ENCODE peak calls at places on chromosomes 13 and 19, in nine cellular contexts. K is cardiac fibroblast, T is heart right ventricle, G is AG04450, X is HCT116, A is lower leg skin, B is PC-9, U is ascending aorta, S is adrenal gland. W is an unnamed sample.

GRCh38 chr13:66665991-66666390 is 564.1 kb downstream of the PCDH9 start:
- DNase-seq in U (no peak), G (peak; percentile 49), X (no peak), S (peak; percentile 91), B (peak; percentile 57), T (no peak), A (no peak), K (peak; percentile 83), W (peak; percentile 85)

GRCh38 chr13:39038569-39038898 is 278 bp downstream of the NHLRC3 start:
- DNase-seq in T (no peak), B (no peak), A (peak; percentile 32), G (no peak), S (no peak), K (peak; percentile 37), U (no peak), X (no peak), W (no peak)

GRCh38 chr19:6312018-6312417 is 21.4 kb downstream of the ACER1 start:
- DNase-seq in X (no peak), T (no peak), U (no peak), B (no peak), G (no peak), A (no peak), S (no peak), K (no peak), W (no peak)

GRCh38 chr13:26021516-26021915 is 30.3 kb downstream of the SHISA2 start:
- DNase-seq in U (no peak), S (no peak), B (no peak), K (no peak), X (no peak), G (no peak), A (no peak), T (no peak), W (no peak)

GRCh38 chr19:55336101-55336500 is 3.6 kb upstream of the KMT5C start:
- DNase-seq in A (no peak), X (no peak), T (no peak), B (no peak), U (no peak), K (peak; percentile 60), G (no peak), S (no peak), W (no peak)

GRCh38 chr19:39425744-39426143 is 10.0 kb downstream of the RPS16 start:
- DNase-seq in K (no peak), A (no peak), B (no peak), X (no peak), S (no peak), T (no peak), G (no peak), U (no peak), W (no peak)

GRCh38 chr13:39515231-39515630 is 87.8 kb downstream of the LHFPL6 start:
- DNase-seq in A (no peak), X (no peak), B (no peak), T (no peak), G (no peak), S (no peak), K (no peak), U (no peak), W (no peak)

GRCh38 chr19:33219261-33219812 is 6.3 kb downstream of the SLC7A10 start:
- DNase-seq in K (peak; percentile 4), T (no peak), A (no peak), S (no peak), U (no peak), B (no peak), G (no peak), X (no peak), W (no peak)

GRCh38 chr13:80341098-80341701 is at the start of gene SPRY2:
- DNase-seq in U (peak; percentile 97), X (peak; percentile 68), A (peak; percentile 94), T (peak; percentile 94), K (peak; percentile 98), S (peak; percentile 94), B (peak; percentile 91), G (peak; percentile 85), W (peak; percentile 97)

GRCh38 chr13:80339578-80339840 is 1.4 kb downstream of the SPRY2 start:
- DNase-seq in G (no peak), K (peak; percentile 42), B (no peak), T (no peak), A (no peak), S (no peak), X (no peak), U (no peak), W (no peak)

GRCh38 chr13:80339841-80340642 is 884 bp downstream of the SPRY2 start:
- DNase-seq in X (no peak), A (peak; percentile 41), B (peak; percentile 35), K (peak; percentile 43), S (peak; percentile 56), U (peak; percentile 76), T (peak; percentile 56), G (no peak), W (no peak)

GRCh38 chr13:80341771-80342271 is 895 bp upstream of the SPRY2 start:
- DNase-seq in A (no peak), K (peak; percentile 66), G (no peak), S (peak; percentile 61), X (no peak), B (peak; percentile 26), T (peak; percentile 64), U (peak; percentile 75), W (peak; percentile 94)

GRCh38 chr13:80340643-80341097 is 256 bp downstream of the SPRY2 start:
- DNase-seq in A (no peak), X (no peak), K (peak; percentile 77), B (no peak), U (no peak), T (peak; percentile 53), S (peak; percentile 67), G (no peak), W (no peak)
- H3K4me3 ChIP-seq in A (peak overlapping the region; percentile 89), X (peak overlapping the region; percentile 72), K (peak overlapping the region; percentile 97), B (peak overlapping the region; percentile 94), U (peak overlapping the region; percentile 89), T (peak overlapping the region; percentile 83), S (peak overlapping the region; percentile 74), G (peak overlapping the region; percentile 95), W (peak overlapping the region; percentile 100)

DNA sequence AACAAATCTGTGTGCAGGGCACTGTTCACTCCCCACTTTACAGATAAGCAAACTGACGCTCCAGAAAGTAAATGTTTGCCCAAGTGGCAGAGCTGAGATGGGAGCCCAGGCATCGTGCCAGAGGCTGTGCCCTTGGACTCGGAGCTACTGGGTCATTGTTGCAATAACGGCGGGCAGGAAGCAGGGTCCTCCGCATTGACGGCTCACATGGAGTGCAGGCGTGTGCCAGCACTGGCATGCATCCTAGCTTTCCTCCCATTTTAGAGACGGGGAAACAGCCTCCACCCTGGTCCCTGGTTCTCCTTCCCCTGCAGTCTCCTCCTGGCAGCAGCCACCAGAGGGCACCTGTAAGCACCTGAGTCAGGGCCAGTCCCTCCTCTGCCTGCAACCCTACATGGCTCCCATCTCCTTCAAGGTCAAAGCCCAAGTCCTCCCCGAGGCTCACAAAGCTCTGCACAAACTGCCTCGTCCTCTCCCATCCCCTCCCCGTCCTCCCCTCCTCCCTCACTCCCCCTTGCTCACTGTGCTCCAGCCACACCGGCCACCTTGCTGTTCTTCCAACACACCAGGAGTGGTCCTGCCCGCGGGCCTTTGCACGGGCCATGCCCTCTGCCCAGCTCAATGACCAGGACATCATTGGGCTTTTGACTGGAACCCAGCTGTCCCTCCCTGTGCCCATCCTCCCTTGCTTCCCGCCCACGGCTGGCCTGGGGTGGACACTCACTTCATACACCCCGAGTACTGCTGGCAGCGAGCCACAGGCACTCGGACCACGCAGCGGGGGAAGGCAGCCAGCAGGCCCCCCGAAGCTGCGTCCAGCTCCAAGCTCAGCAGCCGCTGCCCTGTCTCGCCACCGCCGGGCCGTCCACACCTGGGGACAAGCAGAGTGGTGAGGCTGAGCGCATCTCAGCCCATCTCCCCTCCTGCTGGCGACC is 7.7 kb upstream of the LRG1 start:
- DNase-seq in U (no peak), G (no peak), X (no peak), T (no peak), S (peak; percentile 68), K (peak; percentile 29), A (no peak), B (no peak), W (no peak)
- TF ChIP-seq CTCF in U (no peak), G (peak; percentile 33), X (peak; percentile 63), T (peak; percentile 26), S (no peak), K (peak; percentile 47), A (no peak), B (no peak), W (peak; percentile 51)

GRCh38 chr13:23969672-23970071 is 72.4 kb upstream of the C1QTNF9B start:
- DNase-seq in G (no peak), K (no peak), S (no peak), X (no peak), B (no peak), A (no peak), U (no peak), T (no peak), W (no peak)

GRCh38 chr13:23965346-23965745 is 68.0 kb upstream of the C1QTNF9B start:
- DNase-seq in U (no peak), G (no peak), K (no peak), X (no peak), B (no peak), A (no peak), S (no peak), T (no peak), W (no peak)

GRCh38 chr13:23963947-23964346 is 66.6 kb upstream of the C1QTNF9B start:
- DNase-seq in A (no peak), B (no peak), U (no peak), S (no peak), T (no peak), X (no peak), G (no peak), K (peak; percentile 41), W (no peak)

GRCh38 chr13:23966221-23966690 is 69.0 kb upstream of the C1QTNF9B start:
- DNase-seq in A (no peak), K (no peak), U (no peak), T (no peak), B (no peak), S (no peak), G (no peak), X (no peak), W (no peak)

DNA sequence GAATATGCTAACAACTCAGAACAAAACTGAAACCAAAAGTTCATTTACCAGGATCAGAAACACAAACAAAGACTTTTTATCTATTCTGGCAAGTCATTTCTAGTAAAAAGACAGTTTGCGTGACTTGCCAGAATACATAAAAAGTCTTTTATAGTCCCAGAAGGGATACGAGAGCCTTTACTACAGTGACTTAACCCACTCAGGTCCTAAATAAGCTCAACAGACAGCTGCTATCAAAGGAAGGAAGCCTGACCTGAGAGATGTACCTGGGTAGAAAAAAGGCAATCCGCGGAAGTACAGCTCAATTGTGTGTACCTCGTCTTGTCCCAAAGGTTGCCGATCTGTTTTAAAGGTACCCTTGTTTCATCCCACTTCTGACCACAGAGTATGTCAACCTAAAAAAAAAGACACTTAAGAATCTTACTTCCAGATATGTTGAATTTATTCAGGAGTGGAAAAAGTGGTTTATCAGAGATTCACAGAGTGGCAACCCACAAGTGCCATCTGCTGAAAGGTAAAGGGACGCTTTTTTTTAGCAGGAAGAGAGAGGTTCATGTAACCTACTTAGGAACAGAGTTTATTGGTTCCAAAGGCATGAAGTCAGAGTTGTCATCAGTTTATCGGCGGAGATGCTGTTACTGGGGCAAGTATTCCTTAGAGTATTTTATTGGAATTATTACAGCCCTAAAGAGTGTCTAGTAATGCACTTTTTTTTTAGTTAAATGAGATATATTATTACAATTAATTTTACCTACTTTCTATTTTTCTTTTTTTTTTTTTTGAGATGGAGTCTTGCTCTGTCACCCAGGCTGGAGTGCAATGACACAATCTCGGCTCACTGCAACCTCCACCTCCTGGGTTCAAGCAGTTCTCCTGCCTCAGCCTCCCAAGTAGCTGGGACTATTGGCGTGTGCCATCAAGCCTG is 69.7 kb upstream of the C1QTNF9B start:
- DNase-seq in G (no peak), K (no peak), S (no peak), B (no peak), A (no peak), X (no peak), U (no peak), T (no peak), W (no peak)
- H3K4me3 ChIP-seq in G (peak overlapping the region; percentile 13), K (no peak overlapping the region), S (no peak overlapping the region), B (no peak overlapping the region), A (no peak overlapping the region), X (no peak overlapping the region), U (no peak overlapping the region), T (no peak overlapping the region), W (no peak overlapping the region)

DNA sequence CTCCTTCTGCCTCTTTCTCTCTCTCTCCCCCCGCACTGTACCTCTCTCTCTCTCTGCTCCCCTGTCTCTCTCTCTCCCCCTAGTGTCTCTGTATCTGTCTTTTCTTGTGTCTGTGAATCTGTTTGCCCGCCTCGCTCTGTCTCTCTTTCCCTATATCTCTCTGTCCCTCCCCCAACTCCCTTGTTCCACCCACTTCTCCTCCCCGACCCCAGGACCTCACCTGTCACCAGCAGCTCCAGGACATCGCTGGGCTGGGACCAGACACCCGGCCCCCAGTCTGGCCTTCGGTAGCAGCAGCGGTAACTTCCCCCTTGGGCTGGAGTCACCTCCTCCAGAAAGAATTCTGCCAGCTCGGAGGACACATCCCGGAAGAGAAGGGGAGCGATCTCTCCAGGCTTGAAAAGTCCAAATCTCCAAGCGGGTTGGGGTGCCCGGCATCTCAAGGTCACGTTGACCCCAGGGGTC is 3.9 kb downstream of the OSCAR start:
- DNase-seq in B (no peak), S (no peak), K (peak; percentile 66), X (peak; percentile 19), T (no peak), U (no peak), G (no peak), A (peak; percentile 24), W (no peak)
- TF ChIP-seq CTCF in B (no peak), S (no peak), K (peak; percentile 49), X (peak; percentile 39), T (no peak), U (peak; percentile 7), G (peak; percentile 55), A (no peak), W (peak; percentile 24)

W was measured in retinal pigment epithelial cell.